ENCODE peak calls at places on chromosomes 7 and 10, in five cellular contexts. One of them, this sample, is unnamed.

GRCh38 chr7:117072620-117073118 is 119.4 kb downstream of the ST7 start:
- DNase-seq in heart left ventricle: peak; percentile 65
- DNase-seq in uterus: peak; percentile 23
- DNase-seq in adrenal gland: peak; percentile 92
- DNase-seq in HCT116: no peak
- DNase-seq in this sample: peak; percentile 74

GRCh38 chr7:78683566-78683965 is 769.9 kb downstream of the MAGI2 start:
- DNase-seq in heart left ventricle: no peak
- DNase-seq in uterus: no peak
- DNase-seq in adrenal gland: no peak
- DNase-seq in HCT116: no peak
- DNase-seq in this sample: no peak

GRCh38 chr7:114428211-114428610 is 13.6 kb downstream of the FOXP2 start:
- DNase-seq in heart left ventricle: no peak
- DNase-seq in uterus: no peak
- DNase-seq in adrenal gland: no peak
- DNase-seq in HCT116: no peak
- DNase-seq in this sample: no peak

GRCh38 chr7:140570120-140570519 is 70.5 kb downstream of the DENND2A start:
- DNase-seq in heart left ventricle: peak; percentile 36
- DNase-seq in uterus: no peak
- DNase-seq in adrenal gland: no peak
- DNase-seq in HCT116: no peak
- DNase-seq in this sample: no peak

GRCh38 chr10:94324609-94325233 is 38.0 kb downstream of the NOC3L start:
- DNase-seq in heart left ventricle: no peak
- DNase-seq in uterus: no peak
- DNase-seq in adrenal gland: no peak
- DNase-seq in HCT116: no peak
- DNase-seq in this sample: no peak

GRCh38 chr7:101680406-101681145 is 51.5 kb upstream of the MYL10 start:
- DNase-seq in heart left ventricle: no peak
- DNase-seq in uterus: no peak
- DNase-seq in adrenal gland: no peak
- DNase-seq in HCT116: no peak
- DNase-seq in this sample: no peak

GRCh38 chr7:22980422-22980821 is 33.5 kb downstream of the HYCC1 start:
- DNase-seq in heart left ventricle: no peak
- DNase-seq in uterus: no peak
- DNase-seq in adrenal gland: no peak
- DNase-seq in HCT116: no peak
- DNase-seq in this sample: no peak

GRCh38 chr7:27863866-27864265 is 123.9 kb downstream of the TAX1BP1 start:
- DNase-seq in heart left ventricle: no peak
- DNase-seq in uterus: no peak
- DNase-seq in adrenal gland: peak; percentile 94
- DNase-seq in HCT116: no peak
- DNase-seq in this sample: no peak

GRCh38 chr10:123266981-123267380 is 112.8 kb downstream of the BUB3 start:
- DNase-seq in heart left ventricle: no peak
- DNase-seq in uterus: no peak
- DNase-seq in adrenal gland: no peak
- DNase-seq in HCT116: no peak
- DNase-seq in this sample: no peak

GRCh38 chr7:52586704-52587103 is 448.7 kb upstream of the POM121L12 start:
- DNase-seq in heart left ventricle: no peak
- DNase-seq in uterus: no peak
- DNase-seq in adrenal gland: no peak
- DNase-seq in HCT116: no peak
- DNase-seq in this sample: no peak

GRCh38 chr10:26805567-26806245 is 55.1 kb downstream of the ABI1 start:
- DNase-seq in heart left ventricle: no peak
- DNase-seq in uterus: no peak
- DNase-seq in adrenal gland: no peak
- DNase-seq in HCT116: no peak
- DNase-seq in this sample: no peak

GRCh38 chr10:60573342-60573741 is 183.7 kb upstream of the ANK3 start:
- DNase-seq in heart left ventricle: no peak
- DNase-seq in uterus: no peak
- DNase-seq in adrenal gland: no peak
- DNase-seq in HCT116: no peak
- DNase-seq in this sample: no peak

GRCh38 chr10:71075066-71075758 is 137.2 kb upstream of the UNC5B start:
- DNase-seq in heart left ventricle: peak; percentile 40
- DNase-seq in uterus: peak; percentile 11
- DNase-seq in adrenal gland: no peak
- DNase-seq in HCT116: no peak
- DNase-seq in this sample: no peak

GRCh38 chr7:23184291-23184690 is 2.4 kb downstream of the NUP42 start:
- DNase-seq in heart left ventricle: no peak
- DNase-seq in uterus: no peak
- DNase-seq in adrenal gland: no peak
- DNase-seq in HCT116: no peak
- DNase-seq in this sample: no peak

GRCh38 chr10:96919785-96920425 is 87.8 kb downstream of the LCOR start:
- DNase-seq in heart left ventricle: no peak
- DNase-seq in uterus: no peak
- DNase-seq in adrenal gland: no peak
- DNase-seq in HCT116: no peak
- DNase-seq in this sample: no peak

GRCh38 chr7:117559391-117559790 is 79.6 kb downstream of the CFTR start:
- DNase-seq in heart left ventricle: no peak
- DNase-seq in uterus: no peak
- DNase-seq in adrenal gland: no peak
- DNase-seq in HCT116: no peak
- DNase-seq in this sample: no peak

GRCh38 chr7:143415696-143416095 is 7.0 kb upstream of the EPHA1 start:
- DNase-seq in heart left ventricle: no peak
- DNase-seq in uterus: no peak
- DNase-seq in adrenal gland: no peak
- DNase-seq in HCT116: no peak
- DNase-seq in this sample: no peak

GRCh38 chr7:1083729-1084657 is 3.9 kb upstream of the GPER1 start:
- DNase-seq in heart left ventricle: peak; percentile 51
- DNase-seq in uterus: peak; percentile 66
- DNase-seq in adrenal gland: no peak
- DNase-seq in HCT116: no peak
- DNase-seq in this sample: no peak

GRCh38 chr10:77879710-77880109 is 46.8 kb downstream of the DLG5 start:
- DNase-seq in heart left ventricle: no peak
- DNase-seq in uterus: no peak
- DNase-seq in adrenal gland: peak; percentile 45
- DNase-seq in HCT116: no peak
- DNase-seq in this sample: no peak

GRCh38 chr10:114825513-114826253 is 4.1 kb downstream of the FHIP2A start:
- DNase-seq in heart left ventricle: no peak
- DNase-seq in uterus: no peak
- DNase-seq in adrenal gland: peak; percentile 57
- DNase-seq in HCT116: no peak
- DNase-seq in this sample: no peak

GRCh38 chr10:15436696-15437095 is 65.6 kb upstream of the FAM171A1 start:
- DNase-seq in heart left ventricle: no peak
- DNase-seq in uterus: no peak
- DNase-seq in adrenal gland: no peak
- DNase-seq in HCT116: no peak
- DNase-seq in this sample: no peak

GRCh38 chr7:150417239-150417638 is 33.2 kb upstream of the GIMAP8 start:
- DNase-seq in heart left ventricle: peak; percentile 7
- DNase-seq in uterus: no peak
- DNase-seq in adrenal gland: no peak
- DNase-seq in HCT116: no peak
- DNase-seq in this sample: no peak

GRCh38 chr7:150420242-150420641 is 30.2 kb upstream of the GIMAP8 start:
- DNase-seq in heart left ventricle: no peak
- DNase-seq in uterus: no peak
- DNase-seq in adrenal gland: no peak
- DNase-seq in HCT116: no peak
- DNase-seq in this sample: peak; percentile 3

GRCh38 chr7:150420987-150421674 is 29.3 kb upstream of the GIMAP8 start:
- DNase-seq in heart left ventricle: peak; percentile 85
- DNase-seq in uterus: peak; percentile 81
- DNase-seq in adrenal gland: peak; percentile 82
- DNase-seq in HCT116: peak; percentile 77
- DNase-seq in this sample: peak; percentile 93

GRCh38 chr7:150415161-150416160 is 35.0 kb upstream of the GIMAP8 start:
- DNase-seq in heart left ventricle: peak; percentile 12
- DNase-seq in uterus: no peak
- DNase-seq in adrenal gland: no peak
- DNase-seq in HCT116: no peak
- DNase-seq in this sample: no peak

DNA sequence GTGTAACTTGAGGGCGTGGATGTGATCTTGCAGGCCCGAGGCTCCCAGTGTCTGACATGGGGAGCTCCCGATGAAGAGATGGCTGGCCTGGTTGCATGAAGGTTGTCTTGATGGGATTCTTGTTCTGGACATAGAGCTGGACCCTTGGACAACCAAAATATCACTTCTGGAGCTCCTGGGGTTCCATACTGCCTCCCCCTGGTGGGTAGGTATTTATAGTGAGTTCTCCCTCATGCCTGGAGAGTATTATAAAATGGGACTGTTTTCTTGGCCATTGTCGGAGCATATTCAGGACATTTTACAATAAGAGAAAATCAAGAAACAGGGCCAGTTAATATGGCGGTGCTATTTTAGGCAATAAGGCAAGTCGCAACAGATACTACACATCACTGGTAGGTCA is 32.6 kb upstream of the GIMAP8 start:
- DNase-seq in heart left ventricle: peak; percentile 4
- DNase-seq in uterus: no peak
- DNase-seq in adrenal gland: no peak
- DNase-seq in HCT116: no peak
- DNase-seq in this sample: peak; percentile 9
- TF ChIP-seq CTCF in heart left ventricle: no peak
- TF ChIP-seq CTCF in uterus: no peak
- TF ChIP-seq CTCF in adrenal gland: no peak
- TF ChIP-seq CTCF in HCT116: peak; percentile 51
- TF ChIP-seq CTCF in this sample: no peak

DNA sequence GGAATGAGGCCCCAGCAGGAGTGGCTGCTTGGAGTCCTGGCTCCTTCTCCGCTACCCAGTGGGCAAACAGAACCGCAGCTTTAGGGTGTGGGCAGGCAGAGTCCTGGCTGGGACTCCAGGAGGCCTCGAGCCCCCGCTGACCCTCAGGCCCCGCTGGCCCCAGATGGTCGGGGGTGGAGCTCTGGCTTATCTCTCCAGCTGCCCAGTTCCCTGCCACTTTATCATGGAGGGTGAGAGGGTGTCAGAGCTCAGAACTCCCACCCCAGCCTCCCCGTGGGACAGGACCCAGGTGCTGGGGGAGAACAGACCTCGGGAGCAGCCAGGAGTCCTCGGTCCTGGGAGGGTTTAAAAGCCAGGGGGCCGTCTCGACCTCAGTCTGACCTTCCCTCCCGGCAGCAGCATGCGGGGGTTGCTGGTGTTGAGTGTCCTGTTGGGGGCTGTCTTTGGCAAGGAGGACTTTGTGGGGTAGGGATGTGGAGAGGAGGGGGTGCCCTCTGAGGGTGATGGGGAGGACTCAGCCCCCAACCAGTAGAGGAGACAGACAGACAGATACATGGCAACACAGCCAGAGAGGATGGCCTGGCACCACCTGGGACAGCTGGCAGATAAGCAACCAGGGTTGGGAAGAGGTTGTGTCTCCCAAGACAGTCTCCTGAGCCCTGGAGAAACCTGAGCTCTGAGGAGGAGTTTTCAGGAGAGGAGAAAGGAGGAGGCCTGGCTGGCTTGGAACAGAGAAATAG is at the start of gene CPA1:
- DNase-seq in heart left ventricle: no peak
- DNase-seq in uterus: no peak
- DNase-seq in adrenal gland: peak; percentile 8
- DNase-seq in HCT116: no peak
- DNase-seq in this sample: peak; percentile 14
- TF ChIP-seq POLR2A in heart left ventricle: no peak
- TF ChIP-seq POLR2A in uterus: no peak
- TF ChIP-seq POLR2A in adrenal gland: no peak
- TF ChIP-seq POLR2A in HCT116: no peak
- TF ChIP-seq POLR2A in this sample: no peak

GRCh38 chr10:22246680-22247391 is 29.0 kb upstream of the EBLN1 start:
- DNase-seq in heart left ventricle: no peak
- DNase-seq in uterus: no peak
- DNase-seq in adrenal gland: no peak
- DNase-seq in HCT116: peak; percentile 95
- DNase-seq in this sample: no peak

GRCh38 chr10:22245567-22245966 is 27.8 kb upstream of the EBLN1 start:
- DNase-seq in heart left ventricle: no peak
- DNase-seq in uterus: no peak
- DNase-seq in adrenal gland: no peak
- DNase-seq in HCT116: no peak
- DNase-seq in this sample: no peak

GRCh38 chr10:22244855-22245254 is 27.0 kb upstream of the EBLN1 start:
- DNase-seq in heart left ventricle: no peak
- DNase-seq in uterus: no peak
- DNase-seq in adrenal gland: no peak
- DNase-seq in HCT116: no peak
- DNase-seq in this sample: no peak

GRCh38 chr10:22243321-22243720 is 25.5 kb upstream of the EBLN1 start:
- DNase-seq in heart left ventricle: no peak
- DNase-seq in uterus: no peak
- DNase-seq in adrenal gland: no peak
- DNase-seq in HCT116: no peak
- DNase-seq in this sample: no peak

GRCh38 chr10:22244001-22244400 is 26.2 kb upstream of the EBLN1 start:
- DNase-seq in heart left ventricle: no peak
- DNase-seq in uterus: no peak
- DNase-seq in adrenal gland: no peak
- DNase-seq in HCT116: no peak
- DNase-seq in this sample: no peak
- TF ChIP-seq CTCF in heart left ventricle: no peak
- TF ChIP-seq CTCF in uterus: no peak
- TF ChIP-seq CTCF in adrenal gland: no peak
- TF ChIP-seq CTCF in HCT116: peak; percentile 51
- TF ChIP-seq CTCF in this sample: no peak

DNA sequence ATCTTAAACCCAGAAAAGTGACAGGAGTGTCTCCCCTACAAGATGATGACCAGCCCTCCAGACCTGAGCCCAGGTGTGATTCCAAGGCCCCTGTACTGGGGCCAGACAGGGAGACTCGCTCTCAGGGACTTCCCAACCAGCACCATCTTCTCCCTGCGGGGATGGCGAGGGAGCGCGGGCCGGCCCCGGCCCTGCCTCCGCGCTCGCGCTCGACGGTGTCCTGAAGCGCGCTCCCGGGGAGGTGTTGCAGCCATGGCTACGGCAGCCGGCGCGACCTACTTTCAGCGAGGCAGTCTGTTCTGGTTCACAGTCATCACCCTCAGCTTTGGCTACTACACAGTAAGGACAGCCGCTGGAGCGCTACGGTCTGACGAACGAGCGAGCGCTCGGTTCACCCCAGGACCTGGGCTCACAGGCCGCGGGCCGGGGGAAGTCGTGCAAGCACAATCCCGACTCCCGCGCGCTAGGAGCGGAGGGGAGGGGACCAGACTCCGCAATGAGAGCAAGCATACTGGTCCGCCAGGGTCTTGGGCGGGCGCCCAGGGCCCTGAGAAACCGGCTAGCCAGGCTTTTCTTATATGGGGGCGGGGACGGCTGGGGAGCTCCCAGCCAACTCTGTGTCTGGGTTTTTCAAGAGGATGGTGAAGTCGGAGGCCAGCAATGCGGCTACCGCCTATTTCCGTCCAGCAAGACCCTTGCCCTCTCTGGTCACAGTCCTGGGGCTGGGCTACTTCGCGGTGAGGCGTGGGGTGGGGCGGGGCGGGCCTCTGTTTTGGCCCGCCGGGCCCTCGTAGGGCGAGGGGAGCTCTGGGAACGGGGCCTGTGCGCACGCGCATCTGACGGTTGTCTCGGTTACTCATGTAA is at the start of gene TMEM254:
- DNase-seq in heart left ventricle: peak; percentile 94
- DNase-seq in uterus: peak; percentile 92
- DNase-seq in adrenal gland: peak; percentile 93
- DNase-seq in HCT116: peak; percentile 71
- DNase-seq in this sample: peak; percentile 94
- TF ChIP-seq POLR2A in heart left ventricle: no peak
- TF ChIP-seq POLR2A in uterus: no peak
- TF ChIP-seq POLR2A in adrenal gland: peak; percentile 49
- TF ChIP-seq POLR2A in HCT116: peak; percentile 14
- TF ChIP-seq POLR2A in this sample: no peak